ENCODE peak calls at places on chromosomes 3 and 15, in eight cellular contexts. One of them, this sample, is unnamed.
A peak's percentile ranks its signal among the peaks of the same experiment; 100 is the strongest.

GRCh38 chr3:182487621-182488020 is 305.7 kb upstream of the ATP11B start:
- DNase-seq in esophagus muscularis mucosa: no peak
- DNase-seq in HCT116: no peak
- DNase-seq in breast epithelium: no peak
- DNase-seq in suprapubic skin: no peak
- DNase-seq in stomach: no peak
- DNase-seq in GM12892: no peak
- DNase-seq in spleen: no peak
- DNase-seq in this sample: no peak

GRCh38 chr3:177589921-177590336 is 392.6 kb upstream of the TBL1XR1 start:
- DNase-seq in HCT116: peak; percentile 71
- DNase-seq in esophagus muscularis mucosa: no peak
- DNase-seq in suprapubic skin: no peak
- DNase-seq in breast epithelium: no peak
- DNase-seq in spleen: no peak
- DNase-seq in stomach: no peak
- DNase-seq in GM12892: no peak
- DNase-seq in this sample: no peak

GRCh38 chr15:74657846-74658245 is 38.0 kb downstream of the EDC3 start:
- DNase-seq in esophagus muscularis mucosa: no peak
- DNase-seq in breast epithelium: no peak
- DNase-seq in suprapubic skin: no peak
- DNase-seq in stomach: no peak
- DNase-seq in HCT116: no peak
- DNase-seq in GM12892: no peak
- DNase-seq in spleen: no peak
- DNase-seq in this sample: no peak

GRCh38 chr3:140545756-140546155 is 132.1 kb upstream of the TRIM42 start:
- DNase-seq in stomach: no peak
- DNase-seq in suprapubic skin: no peak
- DNase-seq in breast epithelium: peak; percentile 42
- DNase-seq in spleen: no peak
- DNase-seq in HCT116: no peak
- DNase-seq in GM12892: no peak
- DNase-seq in esophagus muscularis mucosa: no peak
- DNase-seq in this sample: no peak

GRCh38 chr3:163043074-163043473 is 1546.5 kb downstream of the OTOL1 start:
- DNase-seq in suprapubic skin: no peak
- DNase-seq in esophagus muscularis mucosa: no peak
- DNase-seq in stomach: no peak
- DNase-seq in HCT116: peak; percentile 18
- DNase-seq in breast epithelium: no peak
- DNase-seq in GM12892: no peak
- DNase-seq in spleen: no peak
- DNase-seq in this sample: no peak

GRCh38 chr3:167899090-167899489 is 163.6 kb downstream of the SERPINI1 start:
- DNase-seq in suprapubic skin: no peak
- DNase-seq in spleen: no peak
- DNase-seq in HCT116: no peak
- DNase-seq in breast epithelium: no peak
- DNase-seq in GM12892: no peak
- DNase-seq in esophagus muscularis mucosa: no peak
- DNase-seq in stomach: no peak
- DNase-seq in this sample: no peak

GRCh38 chr15:97931314-97931713 is 29.2 kb upstream of the ARRDC4 start:
- DNase-seq in GM12892: no peak
- DNase-seq in stomach: no peak
- DNase-seq in esophagus muscularis mucosa: no peak
- DNase-seq in HCT116: no peak
- DNase-seq in breast epithelium: no peak
- DNase-seq in spleen: no peak
- DNase-seq in suprapubic skin: no peak
- DNase-seq in this sample: no peak

GRCh38 chr3:44058022-44058867 is 183.4 kb upstream of the TOPAZ1 start:
- DNase-seq in HCT116: no peak
- DNase-seq in GM12892: peak; percentile 61
- DNase-seq in spleen: peak; percentile 90
- DNase-seq in stomach: no peak
- DNase-seq in esophagus muscularis mucosa: no peak
- DNase-seq in breast epithelium: no peak
- DNase-seq in suprapubic skin: no peak
- DNase-seq in this sample: no peak

GRCh38 chr3:129837057-129837631 is 56.4 kb downstream of the TMCC1 start:
- DNase-seq in HCT116: no peak
- DNase-seq in breast epithelium: no peak
- DNase-seq in suprapubic skin: no peak
- DNase-seq in esophagus muscularis mucosa: no peak
- DNase-seq in GM12892: no peak
- DNase-seq in stomach: no peak
- DNase-seq in spleen: no peak
- DNase-seq in this sample: no peak

GRCh38 chr15:25600751-25601150 is 161.9 kb upstream of the UBE3A start:
- DNase-seq in suprapubic skin: no peak
- DNase-seq in HCT116: no peak
- DNase-seq in breast epithelium: no peak
- DNase-seq in spleen: no peak
- DNase-seq in stomach: no peak
- DNase-seq in esophagus muscularis mucosa: no peak
- DNase-seq in GM12892: no peak
- DNase-seq in this sample: no peak

GRCh38 chr3:175495331-175495730 is 636.2 kb downstream of the NAALADL2 start:
- DNase-seq in stomach: no peak
- DNase-seq in suprapubic skin: no peak
- DNase-seq in esophagus muscularis mucosa: no peak
- DNase-seq in HCT116: no peak
- DNase-seq in GM12892: no peak
- DNase-seq in breast epithelium: no peak
- DNase-seq in spleen: no peak
- DNase-seq in this sample: no peak

GRCh38 chr3:43087249-43087776 is 18.6 kb downstream of the POMGNT2 start:
- DNase-seq in HCT116: no peak
- DNase-seq in esophagus muscularis mucosa: no peak
- DNase-seq in stomach: no peak
- DNase-seq in GM12892: no peak
- DNase-seq in spleen: no peak
- DNase-seq in suprapubic skin: no peak
- DNase-seq in breast epithelium: no peak
- DNase-seq in this sample: peak; percentile 82

GRCh38 chr15:26087881-26088280 is 224.8 kb upstream of the ATP10A start:
- DNase-seq in spleen: no peak
- DNase-seq in breast epithelium: no peak
- DNase-seq in GM12892: no peak
- DNase-seq in HCT116: no peak
- DNase-seq in esophagus muscularis mucosa: no peak
- DNase-seq in suprapubic skin: no peak
- DNase-seq in stomach: no peak
- DNase-seq in this sample: no peak

GRCh38 chr15:99343836-99344551 is 92.7 kb downstream of the LRRC28 start:
- DNase-seq in esophagus muscularis mucosa: no peak
- DNase-seq in breast epithelium: no peak
- DNase-seq in stomach: no peak
- DNase-seq in spleen: peak; percentile 76
- DNase-seq in GM12892: no peak
- DNase-seq in HCT116: no peak
- DNase-seq in suprapubic skin: no peak
- DNase-seq in this sample: no peak

GRCh38 chr3:116057403-116058006 is 387.8 kb downstream of the LSAMP start:
- DNase-seq in breast epithelium: no peak
- DNase-seq in esophagus muscularis mucosa: no peak
- DNase-seq in GM12892: no peak
- DNase-seq in spleen: no peak
- DNase-seq in stomach: no peak
- DNase-seq in HCT116: no peak
- DNase-seq in suprapubic skin: no peak
- DNase-seq in this sample: no peak

GRCh38 chr3:98991393-98991792 is 89.9 kb upstream of the DCBLD2 start:
- DNase-seq in HCT116: no peak
- DNase-seq in spleen: no peak
- DNase-seq in suprapubic skin: no peak
- DNase-seq in stomach: no peak
- DNase-seq in GM12892: no peak
- DNase-seq in esophagus muscularis mucosa: no peak
- DNase-seq in breast epithelium: no peak
- DNase-seq in this sample: no peak

GRCh38 chr3:184656430-184656990 is 55.4 kb downstream of the MAGEF1 start:
- DNase-seq in suprapubic skin: no peak
- DNase-seq in HCT116: no peak
- DNase-seq in stomach: no peak
- DNase-seq in GM12892: no peak
- DNase-seq in esophagus muscularis mucosa: no peak
- DNase-seq in breast epithelium: no peak
- DNase-seq in spleen: no peak
- DNase-seq in this sample: no peak

DNA sequence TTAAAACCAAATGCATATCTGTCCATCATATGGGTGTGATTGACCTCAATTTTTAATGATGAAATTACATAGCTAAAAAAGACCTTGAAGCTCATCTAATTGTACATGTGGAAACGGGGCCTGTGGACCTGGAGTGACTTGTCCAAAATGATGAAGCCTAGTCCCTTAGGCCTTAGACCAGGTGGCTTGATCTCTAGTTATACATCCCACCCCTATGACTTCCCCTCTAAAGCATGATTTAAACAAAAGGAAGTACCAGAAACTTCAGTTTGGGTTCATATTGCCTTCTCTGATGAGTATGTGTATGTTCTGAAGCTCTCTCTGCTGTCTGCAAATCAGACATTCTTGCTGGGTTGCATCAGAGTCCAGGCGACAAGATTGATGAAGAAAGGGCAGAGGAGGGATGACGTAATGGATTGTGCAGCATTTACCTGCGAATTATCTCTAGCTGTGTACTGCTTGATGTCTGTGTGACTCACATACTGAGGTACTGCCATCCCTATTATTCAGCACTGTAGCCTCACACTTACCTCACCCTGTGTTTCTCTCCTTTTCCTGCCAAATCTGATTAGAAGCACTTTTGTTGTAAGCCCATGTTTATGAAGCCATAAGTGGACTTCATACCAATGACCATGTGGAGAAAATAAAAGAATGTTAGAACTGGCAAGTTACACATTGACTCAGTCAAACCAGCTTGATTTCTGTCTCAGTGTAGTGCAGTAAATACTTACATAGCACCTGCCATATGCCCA is 111.5 kb downstream of the FILIP1L start:
- DNase-seq in breast epithelium: peak; percentile 34
- DNase-seq in spleen: no peak
- DNase-seq in GM12892: no peak
- DNase-seq in esophagus muscularis mucosa: no peak
- DNase-seq in HCT116: peak; percentile 79
- DNase-seq in suprapubic skin: no peak
- DNase-seq in stomach: peak; percentile 27
- DNase-seq in this sample: no peak
- TF ChIP-seq POLR2AphosphoS5 in breast epithelium: peak; percentile 16
- TF ChIP-seq POLR2AphosphoS5 in spleen: no peak
- TF ChIP-seq POLR2AphosphoS5 in GM12892: no peak
- TF ChIP-seq POLR2AphosphoS5 in esophagus muscularis mucosa: peak; percentile 67
- TF ChIP-seq POLR2AphosphoS5 in HCT116: peak; percentile 34
- TF ChIP-seq POLR2AphosphoS5 in suprapubic skin: no peak
- TF ChIP-seq POLR2AphosphoS5 in stomach: peak; percentile 29
- TF ChIP-seq POLR2AphosphoS5 in this sample: no peak

DNA sequence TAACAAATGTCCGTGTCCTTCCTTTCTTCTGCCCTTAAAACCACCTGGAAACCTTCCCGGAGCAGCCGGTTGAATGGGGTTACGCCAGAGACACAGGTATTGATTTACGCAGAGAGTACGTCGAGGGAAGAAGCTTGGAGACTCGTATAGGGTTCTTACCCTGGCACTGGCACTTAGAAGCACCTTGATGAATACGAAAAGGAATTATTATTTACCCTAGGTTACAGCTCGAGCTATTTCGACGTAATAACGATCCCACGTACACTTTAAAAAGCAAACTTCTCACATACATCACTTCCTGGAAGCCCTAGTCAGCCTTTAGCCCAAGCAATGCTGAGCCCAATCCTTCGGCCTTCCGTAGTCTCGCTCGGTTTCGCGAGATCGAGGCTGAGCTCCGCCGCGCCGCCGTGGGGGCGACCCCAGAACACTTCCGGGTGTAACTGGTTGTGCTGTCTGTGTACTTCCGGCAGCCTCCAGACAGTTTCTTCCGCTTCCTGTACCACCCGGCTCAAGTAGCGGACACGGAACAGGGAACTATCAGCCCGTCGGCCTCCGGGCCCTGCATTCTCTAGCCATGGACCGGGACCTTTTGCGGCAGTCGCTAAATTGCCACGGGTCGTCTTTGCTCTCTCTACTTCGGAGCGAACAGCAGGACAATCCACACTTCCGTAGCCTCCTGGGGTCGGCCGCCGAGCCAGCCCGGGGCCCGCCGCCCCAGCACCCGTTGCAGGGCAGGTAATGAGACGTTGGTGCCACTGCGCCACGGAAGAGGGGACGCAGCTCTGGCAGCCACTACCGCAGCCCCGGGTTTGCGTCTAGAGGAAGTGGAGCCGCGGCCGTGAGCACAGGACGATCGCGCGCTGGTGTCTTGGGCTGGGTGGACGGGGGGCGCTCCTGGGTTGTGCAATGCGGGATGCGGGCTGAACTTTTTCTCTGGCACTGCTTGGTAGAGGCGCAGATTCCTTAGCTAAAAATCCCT is at the start of gene TTC14:
- DNase-seq in esophagus muscularis mucosa: peak; percentile 97
- DNase-seq in suprapubic skin: peak; percentile 93
- DNase-seq in HCT116: peak; percentile 94
- DNase-seq in GM12892: peak; percentile 73
- DNase-seq in breast epithelium: peak; percentile 77
- DNase-seq in stomach: peak; percentile 86
- DNase-seq in spleen: peak; percentile 97
- DNase-seq in this sample: no peak
- TF ChIP-seq POLR2A in esophagus muscularis mucosa: no peak
- TF ChIP-seq POLR2A in suprapubic skin: peak; percentile 50
- TF ChIP-seq POLR2A in HCT116: peak; percentile 64
- TF ChIP-seq POLR2A in GM12892: peak; percentile 93
- TF ChIP-seq POLR2A in breast epithelium: no peak
- TF ChIP-seq POLR2A in stomach: no peak
- TF ChIP-seq POLR2A in spleen: peak; percentile 36
- TF ChIP-seq POLR2A in this sample: no peak

GRCh38 chr3:102301155-102301554 is 133.7 kb upstream of the ZPLD1 start:
- DNase-seq in suprapubic skin: no peak
- DNase-seq in esophagus muscularis mucosa: no peak
- DNase-seq in breast epithelium: no peak
- DNase-seq in spleen: no peak
- DNase-seq in GM12892: no peak
- DNase-seq in stomach: no peak
- DNase-seq in HCT116: no peak
- DNase-seq in this sample: no peak
- TF ChIP-seq POLR2AphosphoS5 in suprapubic skin: no peak
- TF ChIP-seq POLR2AphosphoS5 in esophagus muscularis mucosa: no peak
- TF ChIP-seq POLR2AphosphoS5 in breast epithelium: no peak
- TF ChIP-seq POLR2AphosphoS5 in spleen: no peak
- TF ChIP-seq POLR2AphosphoS5 in GM12892: no peak
- TF ChIP-seq POLR2AphosphoS5 in stomach: no peak
- TF ChIP-seq POLR2AphosphoS5 in HCT116: no peak
- TF ChIP-seq POLR2AphosphoS5 in this sample: no peak

GRCh38 chr3:146037697-146038096 is 123.3 kb downstream of the PLOD2 start:
- DNase-seq in stomach: no peak
- DNase-seq in breast epithelium: no peak
- DNase-seq in HCT116: no peak
- DNase-seq in esophagus muscularis mucosa: no peak
- DNase-seq in GM12892: no peak
- DNase-seq in suprapubic skin: no peak
- DNase-seq in spleen: no peak
- DNase-seq in this sample: no peak
- TF ChIP-seq POLR2A in stomach: no peak
- TF ChIP-seq POLR2A in breast epithelium: no peak
- TF ChIP-seq POLR2A in HCT116: no peak
- TF ChIP-seq POLR2A in esophagus muscularis mucosa: no peak
- TF ChIP-seq POLR2A in GM12892: no peak
- TF ChIP-seq POLR2A in suprapubic skin: no peak
- TF ChIP-seq POLR2A in spleen: no peak
- TF ChIP-seq POLR2A in this sample: no peak

GRCh38 chr3:50168388-50168787 is 13.3 kb downstream of the SEMA3F start:
- DNase-seq in HCT116: no peak
- DNase-seq in spleen: peak; percentile 84
- DNase-seq in suprapubic skin: no peak
- DNase-seq in stomach: peak; percentile 61
- DNase-seq in GM12892: no peak
- DNase-seq in esophagus muscularis mucosa: no peak
- DNase-seq in breast epithelium: no peak
- DNase-seq in this sample: no peak
- TF ChIP-seq POLR2AphosphoS5 in HCT116: no peak
- TF ChIP-seq POLR2AphosphoS5 in spleen: peak; percentile 69
- TF ChIP-seq POLR2AphosphoS5 in suprapubic skin: no peak
- TF ChIP-seq POLR2AphosphoS5 in stomach: no peak
- TF ChIP-seq POLR2AphosphoS5 in GM12892: no peak
- TF ChIP-seq POLR2AphosphoS5 in esophagus muscularis mucosa: peak; percentile 16
- TF ChIP-seq POLR2AphosphoS5 in breast epithelium: no peak
- TF ChIP-seq POLR2AphosphoS5 in this sample: no peak